ENCODE peak calls at places on chromosomes 5 and 9, in six cellular contexts. K is BJ; F is ovary; U is fibroblast of the aortic adventitia; A is mucosa of descending colon; V is CD8-positive, alpha-beta T cell. Z is an unnamed sample.

GRCh38 chr5:141150993-141151325 is 1.1 kb downstream of the PCDHB6 start:
- DNase-seq in K (no peak), F (no peak), U (no peak), A (no peak), V (no peak), Z (no peak)

GRCh38 chr5:168681556-168682183 is 102.5 kb upstream of the PANK3 start:
- DNase-seq in K (no peak), F (peak), U (peak), A (no peak), V (no peak), Z (no peak)

GRCh38 chr9:74760031-74760700 is 127.6 kb downstream of the TRPM6 start:
- DNase-seq in K (peak), F (no peak), U (peak), A (no peak), V (no peak), Z (no peak)

GRCh38 chr9:108953983-108954574 is 19.9 kb downstream of the ABITRAM start:
- DNase-seq in K (peak), F (no peak), U (peak), A (no peak), V (no peak), Z (no peak)

GRCh38 chr9:125166762-125167161 is 22.8 kb downstream of the PPP6C start:
- DNase-seq in K (no peak), F (no peak), U (no peak), A (no peak), V (no peak), Z (no peak)

GRCh38 chr5:94849821-94850736 is 231.6 kb downstream of the SLF1 start:
- DNase-seq in K (peak), F (no peak), U (peak), A (no peak), V (peak), Z (no peak)

GRCh38 chr5:173474881-173475287 is 141.6 kb downstream of the BOD1 start:
- DNase-seq in K (no peak), F (no peak), U (peak), A (no peak), V (no peak), Z (no peak)

GRCh38 chr5:93385665-93386064 is 195.4 kb downstream of the NR2F1-AS1 start:
- DNase-seq in K (no peak), F (no peak), U (peak), A (no peak), V (no peak), Z (no peak)

GRCh38 chr5:101977729-101978345 is 318.2 kb downstream of the SLCO4C1 start:
- DNase-seq in K (no peak), F (no peak), U (peak), A (no peak), V (no peak), Z (no peak)
- TF ChIP-seq CTCF in K (peak), F (no peak), U (peak), A (no peak), V (peak), Z (peak)

DNA sequence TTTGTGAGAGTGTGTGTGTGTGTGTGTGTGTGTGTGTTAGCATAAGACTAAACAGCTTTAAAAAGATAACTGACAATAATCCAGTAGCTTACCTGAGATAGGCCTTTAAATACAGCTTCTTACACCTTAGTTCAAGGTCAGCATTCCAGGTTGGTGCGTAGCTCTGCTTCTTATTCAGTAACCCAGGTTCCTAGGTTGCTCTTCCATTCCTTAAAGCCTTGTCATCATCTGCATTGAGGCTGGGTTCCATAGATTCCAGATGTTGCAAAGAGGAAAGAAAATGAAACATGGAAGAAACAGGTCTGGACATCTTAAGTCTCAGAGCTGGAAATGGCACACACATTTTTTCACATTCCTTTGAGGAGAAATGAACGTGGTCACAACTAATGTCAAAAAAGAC is 53.9 kb upstream of the CAMK4 start:
- DNase-seq in K (no peak), F (no peak), U (no peak), A (no peak), V (no peak), Z (no peak)
- TF ChIP-seq CTCF in K (no peak), F (no peak), U (no peak), A (no peak), V (no peak), Z (no peak)

DNA sequence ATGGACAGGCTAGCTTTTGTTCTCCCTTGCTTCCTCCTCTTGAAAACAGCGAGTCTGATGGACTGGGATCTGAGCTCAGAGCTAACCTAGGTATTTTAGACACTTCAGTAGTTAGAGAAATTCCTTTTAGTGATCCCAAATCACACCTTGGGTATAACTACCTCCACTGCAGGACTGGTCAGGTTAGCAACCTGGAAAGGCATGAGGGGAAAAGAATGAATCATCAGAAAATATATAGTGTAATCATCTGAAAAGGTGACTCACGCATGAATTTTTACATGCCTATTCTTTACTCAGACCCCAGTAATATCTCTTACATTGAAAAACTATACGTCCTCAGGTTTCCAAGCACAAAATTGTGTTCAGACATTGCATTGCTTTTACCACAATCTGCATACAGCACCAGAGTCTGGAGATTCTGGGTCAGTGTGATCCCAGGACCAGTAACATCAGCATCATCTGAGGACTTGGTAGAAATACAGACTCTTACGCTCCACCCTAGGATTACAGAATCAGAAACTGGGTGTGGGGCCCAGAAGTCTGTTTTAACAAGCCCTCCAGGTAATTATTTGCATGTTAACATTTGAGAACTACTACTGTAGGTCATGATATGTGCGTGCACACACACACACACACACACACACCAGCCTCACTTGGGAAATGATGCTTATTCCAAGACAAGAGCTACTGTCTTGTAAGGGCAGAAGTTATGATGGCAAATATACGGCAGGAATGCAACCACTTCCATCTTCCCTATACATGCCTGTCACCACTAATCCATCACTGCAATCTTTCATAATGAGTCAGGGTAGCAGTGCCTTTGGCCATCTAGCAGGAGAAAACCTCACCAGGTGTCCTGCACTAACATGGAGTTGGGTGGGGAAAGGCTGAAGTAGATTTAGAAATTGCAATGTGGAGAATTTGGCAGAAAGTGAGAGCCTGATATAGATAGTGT is 271.6 kb upstream of the MAP3K1 start:
- DNase-seq in K (no peak), F (no peak), U (no peak), A (no peak), V (no peak), Z (no peak)
- TF ChIP-seq CTCF in K (no peak), F (no peak), U (no peak), A (no peak), V (no peak), Z (no peak)

GRCh38 chr5:16883801-16884200 is 52.3 kb downstream of the MYO10 start:
- DNase-seq in K (no peak), F (no peak), U (no peak), A (no peak), V (no peak), Z (no peak)
- TF ChIP-seq CTCF in K (no peak), F (no peak), U (no peak), A (no peak), V (no peak), Z (no peak)

DNA sequence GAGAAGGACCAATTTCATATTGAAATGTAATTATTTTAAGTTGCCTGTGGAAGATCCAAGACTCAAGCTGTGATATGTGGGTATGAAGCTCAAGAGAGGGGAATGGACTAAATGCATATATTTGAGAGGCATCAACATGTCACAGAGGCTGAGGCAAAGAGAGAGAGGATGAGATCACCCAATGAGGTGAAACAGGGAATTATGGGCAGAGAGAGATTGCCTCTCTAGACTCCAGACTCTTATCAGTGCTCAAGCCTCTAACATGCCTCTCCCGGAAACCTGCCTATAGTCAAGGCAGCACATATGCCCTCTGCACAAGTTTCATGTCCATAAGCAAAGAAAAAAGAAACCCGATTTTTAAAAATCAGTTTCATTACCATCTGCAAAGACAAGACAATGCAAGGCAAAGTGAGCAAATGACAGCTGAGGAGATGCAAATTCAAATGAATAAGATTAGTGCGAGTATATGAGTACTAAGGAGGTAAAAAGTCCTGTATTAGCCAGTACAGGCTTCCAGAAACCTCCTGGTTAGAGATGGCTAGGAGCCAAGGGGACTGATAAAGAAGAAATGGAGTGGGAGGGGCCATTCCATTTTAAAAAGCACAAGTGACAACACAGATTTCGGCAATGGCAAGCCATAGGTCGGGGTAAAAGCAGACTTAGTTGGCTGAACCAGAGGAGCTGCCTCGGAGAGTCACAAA is 9.4 kb downstream of the APTX start:
- DNase-seq in K (no peak), F (no peak), U (peak), A (no peak), V (no peak), Z (no peak)
- TF ChIP-seq CTCF in K (no peak), F (no peak), U (no peak), A (no peak), V (no peak), Z (no peak)

GRCh38 chr9:72814083-72814482 is 138.8 kb downstream of the ALDH1A1 start:
- DNase-seq in K (no peak), F (no peak), U (no peak), A (no peak), V (no peak), Z (no peak)
- TF ChIP-seq CTCF in K (no peak), F (no peak), U (no peak), A (no peak), V (no peak), Z (no peak)

DNA sequence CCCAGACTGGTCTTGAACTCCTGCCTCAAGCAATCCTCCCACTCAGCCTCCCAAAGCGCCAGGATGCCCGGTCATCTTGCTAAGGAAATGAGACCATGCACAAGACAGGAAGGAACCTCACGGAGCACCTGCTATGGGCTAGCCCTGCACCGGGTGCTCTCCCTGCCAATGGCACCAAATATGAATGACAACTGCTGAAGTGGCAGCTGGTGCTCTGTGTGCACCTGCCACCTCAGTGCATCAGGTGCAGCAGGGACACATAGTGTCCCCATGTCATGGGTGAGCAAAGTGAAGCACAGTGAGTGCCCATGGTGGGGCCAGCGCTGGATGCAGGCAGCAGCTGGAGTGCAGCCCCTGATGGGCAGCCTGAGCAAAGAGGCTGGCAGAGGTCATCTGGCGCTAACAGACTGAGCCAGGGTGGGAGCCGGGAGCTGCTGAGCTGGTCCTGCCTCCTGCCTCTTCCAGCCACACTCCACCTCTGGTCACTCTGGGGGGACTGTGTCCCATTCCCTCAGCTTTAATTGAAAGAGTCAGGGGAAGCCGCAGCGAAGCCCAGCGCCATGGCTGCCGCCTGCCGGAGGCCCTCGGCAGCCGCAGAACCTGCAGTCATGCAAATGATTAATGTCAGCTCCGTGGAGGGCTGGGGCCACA is 46.4 kb downstream of the BARX1 start:
- DNase-seq in K (no peak), F (no peak), U (no peak), A (peak), V (no peak), Z (no peak)
- TF ChIP-seq CTCF in K (no peak), F (no peak), U (no peak), A (no peak), V (no peak), Z (no peak)

DNA sequence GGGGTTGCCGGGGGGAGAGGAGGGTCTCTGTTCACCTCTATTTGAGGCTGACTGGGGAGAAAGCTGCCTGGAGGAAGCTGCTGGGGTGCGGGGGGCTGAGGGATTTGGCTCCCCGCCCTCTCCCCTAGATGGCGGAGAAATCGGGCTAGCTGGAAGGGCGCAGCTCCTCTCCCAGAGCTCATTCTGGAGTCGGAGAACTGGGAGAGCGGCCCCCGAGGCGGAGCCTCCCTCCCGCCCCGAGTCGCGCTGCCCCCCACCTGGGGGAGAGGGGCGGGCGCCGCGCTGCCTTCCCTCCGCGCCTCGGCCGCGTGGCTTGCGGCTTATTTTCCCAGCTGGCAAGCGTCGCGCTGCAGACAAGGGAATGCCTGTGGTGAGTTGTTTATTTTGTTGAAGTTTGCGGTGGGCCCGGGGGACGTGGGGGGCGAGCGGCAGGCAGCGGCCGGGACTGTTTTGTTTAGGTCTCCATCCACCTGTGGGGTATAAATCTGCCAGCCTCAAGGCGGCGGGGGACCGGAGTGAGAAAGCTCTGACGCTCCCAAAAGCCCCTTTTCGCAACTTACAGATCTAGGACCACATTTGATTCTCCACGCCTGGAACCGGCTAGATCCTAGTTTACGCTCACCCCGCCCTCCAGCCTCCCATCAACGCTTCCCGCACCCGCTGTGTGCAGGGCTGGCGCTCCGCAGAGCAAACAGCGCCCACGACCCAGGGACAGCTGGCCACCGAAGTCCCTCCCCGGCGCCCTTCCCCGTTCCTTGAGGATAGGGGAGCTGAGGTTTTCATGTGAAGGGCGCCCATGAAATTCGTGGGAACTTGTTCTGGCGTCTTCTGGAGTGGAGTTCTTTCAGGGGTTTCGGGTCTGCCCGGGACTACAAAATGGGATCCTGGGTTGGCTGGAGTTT is 4.0 kb upstream of the RGMB start:
- DNase-seq in K (no peak), F (peak), U (peak), A (peak), V (no peak), Z (peak)
- TF ChIP-seq CTCF in K (no peak), F (no peak), U (no peak), A (no peak), V (peak), Z (peak)

GRCh38 chr9:128243486-128244415 is 32.1 kb downstream of the GOLGA2 start:
- DNase-seq in K (no peak), F (no peak), U (peak), A (no peak), V (no peak), Z (no peak)
- TF ChIP-seq CTCF in K (no peak), F (no peak), U (no peak), A (no peak), V (no peak), Z (no peak)

DNA sequence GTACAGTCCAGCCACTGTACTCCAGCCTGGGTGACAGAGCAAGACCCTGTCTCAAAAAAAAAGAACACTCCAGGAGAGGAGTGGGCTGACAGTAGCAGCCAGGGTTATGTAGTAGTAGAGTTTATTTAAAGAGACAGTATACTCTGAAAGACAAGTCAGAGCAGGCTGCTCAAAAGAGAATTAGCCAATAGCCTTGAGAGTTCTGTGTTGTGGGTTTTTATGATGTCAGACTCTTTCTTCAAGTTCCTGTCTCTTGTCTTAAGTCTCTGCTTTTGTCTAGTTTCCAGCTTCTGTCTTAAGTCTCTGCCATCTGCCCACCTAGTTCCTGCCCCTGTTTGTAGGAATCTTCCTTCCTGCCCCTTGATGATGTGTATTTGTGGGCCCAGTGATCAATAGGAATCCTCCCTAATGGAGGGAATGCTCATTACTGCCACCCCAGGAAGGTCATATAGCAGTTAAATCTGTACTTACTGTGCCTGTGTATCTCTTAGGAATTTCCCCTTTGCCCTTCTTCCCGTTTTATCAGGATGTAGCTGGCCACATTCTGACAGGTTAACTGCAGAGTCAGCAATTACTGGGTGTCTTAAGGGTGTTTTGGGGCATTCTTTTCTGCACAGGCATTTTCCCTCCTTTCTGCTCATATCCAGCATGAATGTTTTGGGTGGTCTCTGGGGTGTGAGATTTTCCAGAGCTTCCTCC is 580.5 kb upstream of the SGCD start:
- DNase-seq in K (no peak), F (no peak), U (no peak), A (no peak), V (no peak), Z (no peak)
- TF ChIP-seq CTCF in K (no peak), F (no peak), U (no peak), A (no peak), V (no peak), Z (no peak)

Z was measured in progenitor cell of endocrine pancreas.